ENCODE peak calls at places on chromosomes 13 and 19, in six cellular contexts. T is transverse colon; X is PC-3; B is AG10803; A is stimulated activated CD8-positive, alpha-beta memory T cell treated with anti-CD3 and anti-CD28 coated beads, Interleukin-12 subunit alpha, Interleukin-12 subunit beta, amount 100 ng/mL, for 4 hours; J is naive B cell. N is an unnamed sample.

GRCh38 chr19:57850553-57851017 is 926 bp downstream of the ZNF587 start:
- DNase-seq in B (peak), A (no peak), T (peak), X (peak), J (no peak), N (no peak)

GRCh38 chr19:30106417-30107095 is 164.5 kb downstream of the URI1 start:
- DNase-seq in X (no peak), A (no peak), J (no peak), T (no peak), B (no peak), N (no peak)

GRCh38 chr19:17337675-17338439 is 504 bp downstream of the GTPBP3 start:
- DNase-seq in A (no peak), J (no peak), T (no peak), B (no peak), X (peak), N (peak)

GRCh38 chr19:55617426-55617825 is 6.9 kb downstream of the ZNF784 start:
- DNase-seq in T (no peak), B (no peak), A (no peak), X (no peak), J (no peak), N (no peak)

GRCh38 chr19:3606174-3606689 is 443 bp downstream of the TBXA2R start:
- DNase-seq in X (peak), J (peak), T (peak), A (no peak), B (no peak), N (peak)

GRCh38 chr13:36094478-36094877 is 36.7 kb downstream of the DCLK1 start:
- DNase-seq in A (no peak), B (no peak), J (no peak), X (no peak), T (no peak), N (no peak)

GRCh38 chr13:32838985-32839384 is 177.2 kb upstream of the KL start:
- DNase-seq in J (peak), T (no peak), A (no peak), X (peak), B (no peak), N (peak)

GRCh38 chr13:33644607-33645543 is 173.1 kb upstream of the RFC3 start:
- DNase-seq in B (peak), T (no peak), X (peak), A (no peak), J (no peak), N (no peak)

GRCh38 chr13:27341616-27342015 is 71.0 kb downstream of the RASL11A start:
- DNase-seq in A (no peak), X (no peak), T (no peak), J (no peak), B (no peak), N (no peak)

GRCh38 chr13:38697628-38698333 is 10.9 kb downstream of the FREM2 start:
- DNase-seq in X (peak), J (no peak), B (no peak), A (no peak), T (no peak), N (no peak)

GRCh38 chr19:2132731-2133490 is 18.5 kb downstream of the AP3D1 start:
- DNase-seq in A (no peak), J (no peak), T (no peak), X (no peak), B (no peak), N (no peak)

GRCh38 chr19:15780595-15781418 is 6.7 kb upstream of the OR10H5 start:
- DNase-seq in X (peak), B (no peak), T (peak), J (no peak), A (no peak), N (peak)

GRCh38 chr19:13100031-13100588 is 2.5 kb downstream of the LYL1 start:
- DNase-seq in J (no peak), T (no peak), X (no peak), B (peak), A (no peak), N (peak)

GRCh38 chr13:110912651-110913051 is 2.2 kb downstream of the ANKRD10 start:
- DNase-seq in A (no peak), X (peak), B (peak), T (no peak), J (no peak), N (no peak)

GRCh38 chr13:42345367-42345766 is 73.4 kb downstream of the AKAP11 start:
- DNase-seq in J (no peak), A (no peak), X (no peak), B (no peak), T (no peak), N (no peak)

GRCh38 chr13:95644611-95645052 is at the start of gene DZIP1:
- DNase-seq in J (no peak), A (no peak), B (peak), X (peak), T (peak), N (peak)

GRCh38 chr13:20943519-20944012 is 41.0 kb upstream of the XPO4 start:
- DNase-seq in X (peak), B (peak), J (peak), T (peak), A (peak), N (peak)

GRCh38 chr19:13026478-13026999 is 31.3 kb downstream of the NFIX start:
- DNase-seq in J (no peak), X (peak), A (no peak), B (peak), T (peak), N (no peak)

GRCh38 chr19:10888421-10888866 is 17.1 kb downstream of the CARM1 start:
- DNase-seq in X (no peak), J (no peak), B (no peak), A (no peak), T (no peak), N (no peak)

GRCh38 chr19:31279436-31279765 is 69.8 kb downstream of the TSHZ3 start:
- DNase-seq in T (no peak), X (no peak), B (no peak), J (no peak), A (no peak), N (no peak)

GRCh38 chr13:86567119-86567518 is 767.9 kb upstream of the SLITRK6 start:
- DNase-seq in B (no peak), A (no peak), T (no peak), X (peak), J (no peak), N (peak)

GRCh38 chr19:45615795-45616708 is 14.0 kb upstream of the GPR4 start:
- DNase-seq in J (peak), A (peak), T (peak), X (peak), B (peak), N (peak)

GRCh38 chr19:19554074-19555023 is 16.3 kb downstream of the CILP2 start:
- DNase-seq in J (no peak), A (no peak), X (peak), T (peak), B (peak), N (peak)

N was measured in NAMALWA.